ENCODE peak calls at places on chromosome 5, in five cellular contexts. One of them, this sample, is unnamed.

GRCh38 chr5:154351141-154351540 is 94.7 kb upstream of the SAP30L start:
- DNase-seq in CD14-positive monocyte: no peak
- DNase-seq in fibroblast of mammary gland: no peak
- DNase-seq in astrocyte of the spinal cord: no peak
- DNase-seq in sigmoid colon: no peak
- DNase-seq in this sample: no peak

GRCh38 chr5:91425046-91425445 is 41.9 kb upstream of the ARRDC3 start:
- DNase-seq in CD14-positive monocyte: no peak
- DNase-seq in fibroblast of mammary gland: no peak
- DNase-seq in astrocyte of the spinal cord: no peak
- DNase-seq in sigmoid colon: no peak
- DNase-seq in this sample: no peak

GRCh38 chr5:59660737-59661136 is 232.8 kb downstream of the PDE4D start:
- DNase-seq in CD14-positive monocyte: no peak
- DNase-seq in fibroblast of mammary gland: peak
- DNase-seq in astrocyte of the spinal cord: peak
- DNase-seq in sigmoid colon: no peak
- DNase-seq in this sample: no peak

GRCh38 chr5:1343931-1344901 is 683 bp downstream of the CLPTM1L start:
- DNase-seq in CD14-positive monocyte: no peak
- DNase-seq in fibroblast of mammary gland: peak
- DNase-seq in astrocyte of the spinal cord: no peak
- DNase-seq in sigmoid colon: no peak
- DNase-seq in this sample: peak

GRCh38 chr5:179187681-179188575 is 127.8 kb downstream of the ZNF354C start:
- DNase-seq in CD14-positive monocyte: no peak
- DNase-seq in fibroblast of mammary gland: no peak
- DNase-seq in astrocyte of the spinal cord: no peak
- DNase-seq in sigmoid colon: no peak
- DNase-seq in this sample: peak

GRCh38 chr5:176559683-176560082 is 10.5 kb downstream of the CDHR2 start:
- DNase-seq in CD14-positive monocyte: no peak
- DNase-seq in fibroblast of mammary gland: no peak
- DNase-seq in astrocyte of the spinal cord: no peak
- DNase-seq in sigmoid colon: no peak
- DNase-seq in this sample: no peak

GRCh38 chr5:141757402-141757801 is 75.4 kb upstream of the ARAP3 start:
- DNase-seq in CD14-positive monocyte: no peak
- DNase-seq in fibroblast of mammary gland: peak
- DNase-seq in astrocyte of the spinal cord: no peak
- DNase-seq in sigmoid colon: no peak
- DNase-seq in this sample: no peak

GRCh38 chr5:122076669-122077450 is 1.2 kb downstream of the LOX start:
- DNase-seq in CD14-positive monocyte: no peak
- DNase-seq in fibroblast of mammary gland: peak
- DNase-seq in astrocyte of the spinal cord: peak
- DNase-seq in sigmoid colon: peak
- DNase-seq in this sample: peak

GRCh38 chr5:139108056-139108811 is 89.9 kb downstream of the SIL1 start:
- DNase-seq in CD14-positive monocyte: no peak
- DNase-seq in fibroblast of mammary gland: peak
- DNase-seq in astrocyte of the spinal cord: peak
- DNase-seq in sigmoid colon: no peak
- DNase-seq in this sample: no peak

GRCh38 chr5:62168882-62169281 is 137.1 kb upstream of the KIF2A start:
- DNase-seq in CD14-positive monocyte: no peak
- DNase-seq in fibroblast of mammary gland: no peak
- DNase-seq in astrocyte of the spinal cord: no peak
- DNase-seq in sigmoid colon: no peak
- DNase-seq in this sample: no peak

GRCh38 chr5:66979738-66980137 is 216.9 kb downstream of the CD180 start:
- DNase-seq in CD14-positive monocyte: no peak
- DNase-seq in fibroblast of mammary gland: no peak
- DNase-seq in astrocyte of the spinal cord: no peak
- DNase-seq in sigmoid colon: no peak
- DNase-seq in this sample: no peak

GRCh38 chr5:37938086-37938852 is 98.4 kb upstream of the GDNF start:
- DNase-seq in CD14-positive monocyte: no peak
- DNase-seq in fibroblast of mammary gland: no peak
- DNase-seq in astrocyte of the spinal cord: no peak
- DNase-seq in sigmoid colon: no peak
- DNase-seq in this sample: no peak

GRCh38 chr5:17314907-17315471 is 97.6 kb downstream of the BASP1 start:
- DNase-seq in CD14-positive monocyte: no peak
- DNase-seq in fibroblast of mammary gland: peak
- DNase-seq in astrocyte of the spinal cord: no peak
- DNase-seq in sigmoid colon: no peak
- DNase-seq in this sample: no peak

GRCh38 chr5:157252741-157253465 is 13.0 kb upstream of the CYFIP2 start:
- DNase-seq in CD14-positive monocyte: no peak
- DNase-seq in fibroblast of mammary gland: peak
- DNase-seq in astrocyte of the spinal cord: peak
- DNase-seq in sigmoid colon: no peak
- DNase-seq in this sample: no peak

GRCh38 chr5:163809480-163809879 is 304.1 kb downstream of the MAT2B start:
- DNase-seq in CD14-positive monocyte: no peak
- DNase-seq in fibroblast of mammary gland: peak
- DNase-seq in astrocyte of the spinal cord: no peak
- DNase-seq in sigmoid colon: no peak
- DNase-seq in this sample: no peak

GRCh38 chr5:29218138-29218537 is 1975.3 kb upstream of the CDH6 start:
- DNase-seq in CD14-positive monocyte: no peak
- DNase-seq in fibroblast of mammary gland: no peak
- DNase-seq in astrocyte of the spinal cord: no peak
- DNase-seq in sigmoid colon: no peak
- DNase-seq in this sample: no peak

GRCh38 chr5:93807860-93808259 is 66.5 kb upstream of the POU5F2 start:
- DNase-seq in CD14-positive monocyte: no peak
- DNase-seq in fibroblast of mammary gland: no peak
- DNase-seq in astrocyte of the spinal cord: no peak
- DNase-seq in sigmoid colon: no peak
- DNase-seq in this sample: no peak

GRCh38 chr5:14510156-14510734 is 71.3 kb upstream of the OTULINL start:
- DNase-seq in CD14-positive monocyte: no peak
- DNase-seq in fibroblast of mammary gland: peak
- DNase-seq in astrocyte of the spinal cord: no peak
- DNase-seq in sigmoid colon: no peak
- DNase-seq in this sample: peak

GRCh38 chr5:177982956-177983355 is 13.1 kb downstream of the PROP1 start:
- DNase-seq in CD14-positive monocyte: no peak
- DNase-seq in fibroblast of mammary gland: no peak
- DNase-seq in astrocyte of the spinal cord: no peak
- DNase-seq in sigmoid colon: no peak
- DNase-seq in this sample: no peak

GRCh38 chr5:1731091-1731639 is 68.5 kb downstream of the MRPL36 start:
- DNase-seq in CD14-positive monocyte: peak
- DNase-seq in fibroblast of mammary gland: no peak
- DNase-seq in astrocyte of the spinal cord: no peak
- DNase-seq in sigmoid colon: peak
- DNase-seq in this sample: no peak

GRCh38 chr5:42985129-42986037 is 54.7 kb downstream of the ANXA2R start:
- DNase-seq in CD14-positive monocyte: no peak
- DNase-seq in fibroblast of mammary gland: peak
- DNase-seq in astrocyte of the spinal cord: peak
- DNase-seq in sigmoid colon: no peak
- DNase-seq in this sample: no peak

GRCh38 chr5:137032929-137033328 is 466.2 kb downstream of the SPOCK1 start:
- DNase-seq in CD14-positive monocyte: no peak
- DNase-seq in fibroblast of mammary gland: no peak
- DNase-seq in astrocyte of the spinal cord: no peak
- DNase-seq in sigmoid colon: no peak
- DNase-seq in this sample: peak

GRCh38 chr5:32165597-32165996 is 8.5 kb downstream of the GOLPH3 start:
- DNase-seq in CD14-positive monocyte: no peak
- DNase-seq in fibroblast of mammary gland: no peak
- DNase-seq in astrocyte of the spinal cord: no peak
- DNase-seq in sigmoid colon: no peak
- DNase-seq in this sample: no peak

GRCh38 chr5:14659821-14660607 is 4.5 kb upstream of the OTULIN start:
- DNase-seq in CD14-positive monocyte: no peak
- DNase-seq in fibroblast of mammary gland: peak
- DNase-seq in astrocyte of the spinal cord: peak
- DNase-seq in sigmoid colon: no peak
- DNase-seq in this sample: no peak

GRCh38 chr5:67021522-67022316 is 174.9 kb downstream of the CD180 start:
- DNase-seq in CD14-positive monocyte: no peak
- DNase-seq in fibroblast of mammary gland: no peak
- DNase-seq in astrocyte of the spinal cord: no peak
- DNase-seq in sigmoid colon: no peak
- DNase-seq in this sample: no peak

GRCh38 chr5:41883243-41883642 is 13.0 kb upstream of the OXCT1 start:
- DNase-seq in CD14-positive monocyte: no peak
- DNase-seq in fibroblast of mammary gland: no peak
- DNase-seq in astrocyte of the spinal cord: no peak
- DNase-seq in sigmoid colon: no peak
- DNase-seq in this sample: no peak

GRCh38 chr5:164277720-164278119 is 772.3 kb downstream of the MAT2B start:
- DNase-seq in CD14-positive monocyte: no peak
- DNase-seq in fibroblast of mammary gland: peak
- DNase-seq in astrocyte of the spinal cord: peak
- DNase-seq in sigmoid colon: no peak
- DNase-seq in this sample: no peak

GRCh38 chr5:111734013-111734412 is 23.0 kb downstream of the NREP start:
- DNase-seq in CD14-positive monocyte: no peak
- DNase-seq in fibroblast of mammary gland: peak
- DNase-seq in astrocyte of the spinal cord: peak
- DNase-seq in sigmoid colon: no peak
- DNase-seq in this sample: no peak

GRCh38 chr5:176888016-176888864 is 10.9 kb downstream of the HK3 start:
- DNase-seq in CD14-positive monocyte: peak
- DNase-seq in fibroblast of mammary gland: no peak
- DNase-seq in astrocyte of the spinal cord: no peak
- DNase-seq in sigmoid colon: peak
- DNase-seq in this sample: no peak

GRCh38 chr5:126998201-126998631 is 32.1 kb downstream of the MARCHF3 start:
- DNase-seq in CD14-positive monocyte: no peak
- DNase-seq in fibroblast of mammary gland: peak
- DNase-seq in astrocyte of the spinal cord: peak
- DNase-seq in sigmoid colon: no peak
- DNase-seq in this sample: no peak

GRCh38 chr5:140673187-140673976 is at the start of gene DND1:
- DNase-seq in CD14-positive monocyte: no peak
- DNase-seq in fibroblast of mammary gland: no peak
- DNase-seq in astrocyte of the spinal cord: no peak
- DNase-seq in sigmoid colon: no peak
- DNase-seq in this sample: no peak

GRCh38 chr5:95969646-95970358 is 8.2 kb upstream of the ELL2 start:
- DNase-seq in CD14-positive monocyte: no peak
- DNase-seq in fibroblast of mammary gland: peak
- DNase-seq in astrocyte of the spinal cord: no peak
- DNase-seq in sigmoid colon: no peak
- DNase-seq in this sample: no peak

GRCh38 chr5:154757647-154758406 is 2.6 kb downstream of the LARP1 start:
- DNase-seq in CD14-positive monocyte: no peak
- DNase-seq in fibroblast of mammary gland: peak
- DNase-seq in astrocyte of the spinal cord: no peak
- DNase-seq in sigmoid colon: no peak
- DNase-seq in this sample: no peak

GRCh38 chr5:171272996-171273970 is 35.8 kb upstream of the TLX3 start:
- DNase-seq in CD14-positive monocyte: no peak
- DNase-seq in fibroblast of mammary gland: peak
- DNase-seq in astrocyte of the spinal cord: peak
- DNase-seq in sigmoid colon: no peak
- DNase-seq in this sample: no peak
- TF ChIP-seq CTCF in CD14-positive monocyte: no peak
- TF ChIP-seq CTCF in fibroblast of mammary gland: peak
- TF ChIP-seq CTCF in astrocyte of the spinal cord: peak
- TF ChIP-seq CTCF in sigmoid colon: no peak
- TF ChIP-seq CTCF in this sample: peak

DNA sequence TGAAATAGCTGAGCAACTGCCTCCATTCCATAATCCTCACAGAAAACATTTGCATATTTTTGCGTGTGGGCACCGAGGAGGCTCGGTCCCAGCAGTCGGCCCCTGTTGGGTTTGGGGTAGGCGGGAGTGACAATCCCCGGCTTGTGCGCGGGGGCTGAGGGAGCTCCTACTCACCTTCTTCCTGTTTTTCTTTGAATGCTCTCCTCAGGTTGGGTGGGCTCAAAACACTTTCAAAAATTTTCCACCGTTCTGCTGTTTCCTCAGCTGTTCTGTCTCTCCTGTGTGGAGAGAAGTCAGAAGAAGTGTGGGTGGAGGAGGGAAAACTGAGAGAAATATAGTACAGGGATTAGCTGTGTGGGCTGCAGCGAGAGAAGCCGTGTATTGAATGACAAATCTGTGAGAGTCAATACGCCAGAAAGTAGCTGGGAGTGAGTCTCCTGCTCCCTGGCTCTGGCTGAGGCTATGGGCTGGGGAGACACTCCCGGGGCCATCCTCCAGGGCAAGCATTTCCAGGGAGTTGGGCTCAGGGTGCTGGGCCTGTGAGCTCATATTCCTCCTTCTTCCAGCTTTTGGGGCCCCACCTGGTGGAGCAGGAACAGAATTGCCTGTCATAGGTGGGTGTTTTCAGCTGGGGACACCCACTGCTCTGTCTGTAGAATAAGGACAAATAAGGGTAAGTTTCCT is 84.7 kb downstream of the CMYA5 start:
- DNase-seq in CD14-positive monocyte: no peak
- DNase-seq in fibroblast of mammary gland: peak
- DNase-seq in astrocyte of the spinal cord: peak
- DNase-seq in sigmoid colon: no peak
- DNase-seq in this sample: no peak
- TF ChIP-seq CTCF in CD14-positive monocyte: no peak
- TF ChIP-seq CTCF in fibroblast of mammary gland: peak
- TF ChIP-seq CTCF in astrocyte of the spinal cord: peak
- TF ChIP-seq CTCF in sigmoid colon: no peak
- TF ChIP-seq CTCF in this sample: peak

GRCh38 chr5:150274811-150275210 is 14.8 kb downstream of the CAMK2A start:
- DNase-seq in CD14-positive monocyte: no peak
- DNase-seq in fibroblast of mammary gland: no peak
- DNase-seq in astrocyte of the spinal cord: no peak
- DNase-seq in sigmoid colon: no peak
- DNase-seq in this sample: no peak

GRCh38 chr5:150270546-150271295 is 18.9 kb downstream of the CAMK2A start:
- DNase-seq in CD14-positive monocyte: no peak
- DNase-seq in fibroblast of mammary gland: peak
- DNase-seq in astrocyte of the spinal cord: no peak
- DNase-seq in sigmoid colon: no peak
- DNase-seq in this sample: no peak

GRCh38 chr5:150271296-150271692 is 18.3 kb downstream of the CAMK2A start:
- DNase-seq in CD14-positive monocyte: no peak
- DNase-seq in fibroblast of mammary gland: no peak
- DNase-seq in astrocyte of the spinal cord: no peak
- DNase-seq in sigmoid colon: no peak
- DNase-seq in this sample: no peak

GRCh38 chr5:150271923-150272322 is 17.6 kb downstream of the CAMK2A start:
- DNase-seq in CD14-positive monocyte: no peak
- DNase-seq in fibroblast of mammary gland: no peak
- DNase-seq in astrocyte of the spinal cord: no peak
- DNase-seq in sigmoid colon: no peak
- DNase-seq in this sample: no peak

GRCh38 chr5:150272531-150272930 is 17.0 kb downstream of the CAMK2A start:
- DNase-seq in CD14-positive monocyte: no peak
- DNase-seq in fibroblast of mammary gland: peak
- DNase-seq in astrocyte of the spinal cord: peak
- DNase-seq in sigmoid colon: no peak
- DNase-seq in this sample: no peak
- TF ChIP-seq CTCF in CD14-positive monocyte: no peak
- TF ChIP-seq CTCF in fibroblast of mammary gland: peak
- TF ChIP-seq CTCF in astrocyte of the spinal cord: peak
- TF ChIP-seq CTCF in sigmoid colon: no peak
- TF ChIP-seq CTCF in this sample: peak

GRCh38 chr5:149093625-149094024 is 30.8 kb upstream of the SH3TC2 start:
- DNase-seq in CD14-positive monocyte: no peak
- DNase-seq in fibroblast of mammary gland: no peak
- DNase-seq in astrocyte of the spinal cord: no peak
- DNase-seq in sigmoid colon: no peak
- DNase-seq in this sample: no peak
- TF ChIP-seq CTCF in CD14-positive monocyte: no peak
- TF ChIP-seq CTCF in fibroblast of mammary gland: no peak
- TF ChIP-seq CTCF in astrocyte of the spinal cord: no peak
- TF ChIP-seq CTCF in sigmoid colon: no peak
- TF ChIP-seq CTCF in this sample: no peak

This sample was measured in chondrocyte.